ENCODE peak calls at places on chromosomes 12 and 14, in ten cellular contexts. G, V, P, Q, K, T, E, I, M and B are unnamed samples.

GRCh38 chr12:41514907-41515306 is 326.8 kb downstream of the PDZRN4 start:
- DNase-seq in G (no peak), V (no peak), P (no peak), Q (no peak), K (no peak), T (no peak), E (no peak), I (no peak), M (no peak), B (no peak)

GRCh38 chr12:58961906-58962305 is 41.6 kb upstream of the LRIG3 start:
- DNase-seq in G (no peak), V (no peak), P (no peak), Q (no peak), K (peak; percentile 47), T (no peak), E (no peak), I (no peak), M (no peak), B (no peak)

GRCh38 chr14:64795211-64795610 is 84.5 kb downstream of the SPTB start:
- DNase-seq in G (no peak), V (no peak), P (no peak), Q (no peak), K (no peak), T (no peak), E (no peak), I (no peak), M (no peak), B (no peak)

GRCh38 chr14:28766505-28767238 is at the start of gene FOXG1:
- DNase-seq in G (no peak), V (no peak), P (no peak), Q (peak; percentile 56), K (no peak), T (peak; percentile 25), E (no peak), I (no peak), M (no peak), B (no peak)

GRCh38 chr12:40351976-40352375 is 127.2 kb downstream of the LRRK2 start:
- DNase-seq in G (no peak), V (no peak), P (no peak), Q (no peak), K (peak; percentile 0), T (no peak), E (no peak), I (no peak), M (no peak), B (no peak)

GRCh38 chr12:38919191-38919590 is 13.8 kb upstream of the CPNE8 start:
- DNase-seq in G (no peak), V (no peak), P (no peak), Q (no peak), K (no peak), T (no peak), E (no peak), I (no peak), M (no peak), B (no peak)

GRCh38 chr12:101642115-101643067 is 47.6 kb downstream of the MYBPC1 start:
- DNase-seq in G (peak; percentile 54), V (peak; percentile 79), P (no peak), Q (no peak), K (no peak), T (peak; percentile 41), E (no peak), I (peak; percentile 83), M (peak; percentile 6), B (no peak)

GRCh38 chr12:22437031-22437806 is 102.7 kb upstream of the ST8SIA1 start:
- DNase-seq in G (no peak), V (no peak), P (no peak), Q (no peak), K (no peak), T (peak; percentile 26), E (no peak), I (no peak), M (no peak), B (no peak)

GRCh38 chr12:123363385-123363742 is 1.3 kb downstream of the SBNO1 start:
- DNase-seq in G (no peak), V (no peak), P (no peak), Q (peak; percentile 9), K (peak; percentile 7), T (no peak), E (no peak), I (peak; percentile 53), M (no peak), B (no peak)

GRCh38 chr14:54676822-54677708 is 110.1 kb downstream of the SAMD4A start:
- DNase-seq in G (peak; percentile 61), V (no peak), P (peak; percentile 44), Q (peak; percentile 52), K (peak; percentile 96), T (peak; percentile 64), E (no peak), I (no peak), M (no peak), B (no peak)

GRCh38 chr14:91731018-91731417 is 868 bp downstream of the CATSPERB start:
- DNase-seq in G (no peak), V (no peak), P (no peak), Q (no peak), K (no peak), T (no peak), E (no peak), I (no peak), M (no peak), B (no peak)

DNA sequence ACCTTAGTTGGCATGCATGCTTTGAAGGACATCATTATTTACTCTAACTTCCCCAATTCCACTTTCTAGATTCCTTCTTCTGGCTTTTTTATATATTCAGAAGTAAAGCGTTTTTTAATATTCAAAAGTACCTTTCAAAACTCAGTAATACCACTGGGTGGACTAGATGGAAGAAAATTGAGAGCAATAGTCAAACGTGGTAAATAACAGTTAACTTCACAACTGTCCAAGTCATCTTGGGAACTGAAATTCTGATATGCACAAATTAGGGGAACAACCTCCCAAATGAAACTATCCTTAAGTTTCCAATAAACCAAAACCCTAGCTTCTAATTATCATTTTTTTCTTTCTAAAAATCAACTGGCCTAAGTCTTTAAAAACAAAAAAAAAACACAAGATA is 9.0 kb downstream of the SINHCAF start:
- DNase-seq in G (no peak), V (no peak), P (no peak), Q (no peak), K (no peak), T (no peak), E (no peak), I (no peak), M (no peak), B (no peak)
- H3K4me1 ChIP-seq in G (peaks cover 29% of the 10 kb centered on the region), V (peaks cover 24% of the 10 kb centered on the region), P (peaks cover 19% of the 10 kb centered on the region), Q (peaks cover 8% of the 10 kb centered on the region), K (peaks cover 4% of the 10 kb centered on the region), T (peaks cover 68% of the 10 kb centered on the region), E (peaks cover 15% of the 10 kb centered on the region), I (no peaks in the 10 kb centered on the region), M (no peaks in the 10 kb centered on the region), B (peaks cover 40% of the 10 kb centered on the region)

GRCh38 chr12:57240069-57240921 is 10.7 kb downstream of the STAC3 start:
- DNase-seq in G (no peak), V (peak; percentile 53), P (no peak), Q (no peak), K (peak; percentile 60), T (peak; percentile 65), E (peak; percentile 74), I (peak; percentile 88), M (peak; percentile 43), B (no peak)
- TF ChIP-seq POLR2A in G (no peak), V (no peak), P (no peak), Q (no peak), K (peak; percentile 29), T (no peak), E (no peak), I (no peak), M (no peak), B (no peak)

DNA sequence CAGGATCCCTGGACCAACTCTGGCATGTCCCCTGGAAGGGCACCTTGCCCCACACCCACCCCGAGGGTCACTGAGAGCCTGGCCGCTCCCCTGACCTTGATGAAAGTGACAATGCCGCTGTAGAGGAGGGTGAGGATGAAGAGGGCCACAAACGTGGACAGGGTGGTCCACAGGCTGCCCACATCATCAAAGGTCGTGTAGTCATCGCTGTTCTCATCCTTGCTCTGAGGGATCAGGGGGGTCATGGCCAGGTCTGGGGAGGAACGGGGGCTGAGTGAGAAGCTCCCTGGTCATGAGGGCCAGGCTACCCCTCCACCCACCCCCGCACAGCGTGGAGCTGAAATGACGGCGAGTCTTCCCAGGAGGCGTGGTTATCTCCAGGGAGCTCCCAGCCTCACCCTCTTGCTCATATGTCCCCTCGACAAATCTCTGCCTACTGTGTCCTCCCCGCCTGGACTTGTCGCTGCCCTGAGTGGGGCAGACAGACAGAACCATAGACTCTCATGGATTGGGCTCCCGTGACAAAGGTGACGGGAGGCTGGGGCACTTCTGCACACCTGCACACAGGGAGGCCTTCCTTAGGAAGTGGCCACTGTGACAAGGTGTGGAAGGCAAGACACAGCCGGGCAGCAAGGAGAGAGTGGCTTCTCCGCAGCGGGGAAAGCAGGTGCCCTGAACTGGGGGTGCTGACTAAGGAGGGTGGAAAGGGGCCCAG is 311.1 kb downstream of the TMEM121 start:
- DNase-seq in G (no peak), V (no peak), P (no peak), Q (no peak), K (no peak), T (no peak), E (no peak), I (no peak), M (no peak), B (peak; percentile 75)
- H3K9me3 ChIP-seq in G (peaks cover 96% of the 10 kb centered on the region), V (no peaks in the 10 kb centered on the region), P (no peaks in the 10 kb centered on the region), Q (no peaks in the 10 kb centered on the region), K (peaks cover 56% of the 10 kb centered on the region), T (no peaks in the 10 kb centered on the region), E (no peaks in the 10 kb centered on the region), I (no peaks in the 10 kb centered on the region), M (no peaks in the 10 kb centered on the region), B (no peaks in the 10 kb centered on the region)

GRCh38 chr12:92139634-92140555 is 5.8 kb downstream of the BTG1 start:
- DNase-seq in G (no peak), V (no peak), P (no peak), Q (no peak), K (peak; percentile 59), T (no peak), E (no peak), I (no peak), M (no peak), B (no peak)

GRCh38 chr12:92136021-92136735 is 9.5 kb downstream of the BTG1 start:
- DNase-seq in G (no peak), V (peak; percentile 32), P (no peak), Q (no peak), K (no peak), T (no peak), E (no peak), I (no peak), M (no peak), B (no peak)

GRCh38 chr12:92138626-92139025 is 7.0 kb downstream of the BTG1 start:
- DNase-seq in G (no peak), V (no peak), P (no peak), Q (no peak), K (no peak), T (no peak), E (no peak), I (no peak), M (no peak), B (no peak)

GRCh38 chr12:92136883-92137582 is 8.6 kb downstream of the BTG1 start:
- DNase-seq in G (no peak), V (no peak), P (no peak), Q (no peak), K (peak; percentile 97), T (peak; percentile 69), E (no peak), I (no peak), M (no peak), B (no peak)

DNA sequence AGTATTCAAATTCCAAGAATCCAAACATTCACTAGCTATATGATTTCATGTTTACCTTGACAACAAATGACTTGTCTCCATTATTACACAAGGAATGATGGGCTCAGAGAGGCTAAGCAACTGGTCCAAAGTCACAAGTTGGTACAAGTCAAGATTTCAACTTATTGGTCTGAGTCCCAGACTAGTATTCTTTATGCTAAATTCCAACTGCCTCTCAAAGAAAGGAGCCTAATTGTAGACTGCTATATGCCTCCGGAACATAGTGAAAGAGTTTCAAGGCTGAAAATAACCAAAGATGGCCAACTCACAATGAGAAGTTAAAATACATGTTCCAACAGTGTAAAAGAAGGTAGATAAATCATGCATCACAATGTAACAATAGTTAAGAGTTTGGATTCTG is 7.5 kb downstream of the BTG1 start:
- DNase-seq in G (no peak), V (no peak), P (no peak), Q (no peak), K (no peak), T (no peak), E (no peak), I (no peak), M (no peak), B (no peak)
- H3K4me1 ChIP-seq in G (peaks cover 28% of the 10 kb centered on the region), V (peaks cover 62% of the 10 kb centered on the region), P (peaks cover 3% of the 10 kb centered on the region), Q (peaks cover 8% of the 10 kb centered on the region), K (peaks cover 19% of the 10 kb centered on the region), T (peaks cover 64% of the 10 kb centered on the region), E (peaks cover 75% of the 10 kb centered on the region), I (no peaks in the 10 kb centered on the region), M (peaks cover 9% of the 10 kb centered on the region), B (peaks cover 62% of the 10 kb centered on the region)